ENCODE peak calls at places on chromosomes 5 and 9, in six cellular contexts. V is psoas muscle; Z is posterior vena cava; C is activated CD8-positive, alpha-beta memory T cell treated with anti-CD3 and anti-CD28 coated beads, Interleukin-2, amount 50 U/mL, for 4 hours; P is pulmonary artery endothelial cell; Y is T1000. A is an unnamed sample.

GRCh38 chr9:129320575-129321311 is 142.7 kb upstream of the IER5L start:
- DNase-seq in V (peak; percentile 72), Z (peak; percentile 87), C (peak; percentile 44), P (peak; percentile 11), Y (no peak), A (peak; percentile 83)

GRCh38 chr5:57382665-57383064 is 99.9 kb downstream of the ACTBL2 start:
- DNase-seq in V (no peak), Z (no peak), C (no peak), P (no peak), Y (no peak), A (no peak)

GRCh38 chr5:176171171-176171760 is 67.0 kb upstream of the SIMC1 start:
- DNase-seq in V (no peak), Z (no peak), C (no peak), P (no peak), Y (no peak), A (no peak)

GRCh38 chr5:76794871-76795270 is 24.0 kb upstream of the F2RL1 start:
- DNase-seq in V (no peak), Z (no peak), C (no peak), P (no peak), Y (no peak), A (no peak)

GRCh38 chr5:1027631-1028441 is 19.2 kb downstream of the NKD2 start:
- DNase-seq in V (peak; percentile 42), Z (peak; percentile 65), C (no peak), P (no peak), Y (no peak), A (peak; percentile 15)

GRCh38 chr5:2023196-2023595 is 140.5 kb upstream of the IRX4 start:
- DNase-seq in V (no peak), Z (no peak), C (no peak), P (no peak), Y (no peak), A (no peak)

GRCh38 chr5:137743031-137743640 is 7.2 kb upstream of the KLHL3 start:
- DNase-seq in V (no peak), Z (no peak), C (peak; percentile 56), P (peak; percentile 55), Y (no peak), A (peak; percentile 71)

GRCh38 chr9:88988796-88989641 is 2.2 kb upstream of the S1PR3 start:
- DNase-seq in V (no peak), Z (no peak), C (no peak), P (no peak), Y (no peak), A (no peak)

GRCh38 chr5:151781201-151781600 is 9.4 kb downstream of the G3BP1 start:
- DNase-seq in V (no peak), Z (no peak), C (no peak), P (no peak), Y (no peak), A (no peak)

GRCh38 chr9:122848256-122848943 is 20.0 kb upstream of the PDCL start:
- DNase-seq in V (no peak), Z (no peak), C (no peak), P (no peak), Y (no peak), A (no peak)

GRCh38 chr5:435156-435790 is 7.7 kb upstream of the EXOC3 start:
- DNase-seq in V (peak; percentile 28), Z (peak; percentile 67), C (peak; percentile 11), P (no peak), Y (no peak), A (peak; percentile 17)

GRCh38 chr5:119287547-119288073 is 68.2 kb upstream of the TNFAIP8 start:
- DNase-seq in V (no peak), Z (no peak), C (peak; percentile 41), P (no peak), Y (no peak), A (no peak)

GRCh38 chr9:76403352-76403751 is 9.1 kb upstream of the RFK start:
- DNase-seq in V (no peak), Z (no peak), C (no peak), P (peak; percentile 26), Y (no peak), A (no peak)

A was measured in dorsolateral prefrontal cortex.